ENCODE peak calls at places on chromosome 1, in five cellular contexts. P is transverse colon, S is breast epithelium, I is heart left ventricle, B is A549. Q is an unnamed sample. For H3K4me1, the result is how much of the 10 kb centered on the place peaks cover.

GRCh38 chr1:109802136-109802900 is 38.6 kb upstream of the EPS8L3 start:
- DNase-seq in I (peak), B (no peak), P (no peak), S (no peak), Q (peak)

GRCh38 chr1:93620841-93621210 is 60.8 kb downstream of the BCAR3 start:
- DNase-seq in P (peak), I (no peak), S (no peak), B (no peak), Q (no peak)

GRCh38 chr1:21305900-21306189 is 15.6 kb upstream of the ECE1 start:
- DNase-seq in I (no peak), S (no peak), B (no peak), P (no peak), Q (no peak)

GRCh38 chr1:218408135-218408534 is 63.0 kb downstream of the TGFB2 start:
- DNase-seq in P (no peak), B (no peak), I (no peak), S (no peak), Q (no peak)

GRCh38 chr1:23417570-23417969 is 7.0 kb downstream of the TCEA3 start:
- DNase-seq in B (no peak), I (peak), S (no peak), P (no peak), Q (no peak)

GRCh38 chr1:158121604-158122254 is 59.0 kb upstream of the CD1D start:
- DNase-seq in S (no peak), B (peak), I (no peak), P (peak), Q (no peak)

GRCh38 chr1:151832318-151832984 is 849 bp upstream of the RORC start:
- DNase-seq in I (peak), P (peak), S (peak), B (no peak), Q (peak)

GRCh38 chr1:115641762-115642167 is at the start of gene VANGL1:
- DNase-seq in S (no peak), B (peak), P (peak), I (peak), Q (peak)

GRCh38 chr1:229170778-229171505 is 100.0 kb upstream of the RAB4A start:
- DNase-seq in P (no peak), I (no peak), B (no peak), S (no peak), Q (no peak)

GRCh38 chr1:229167356-229167755 is 103.6 kb upstream of the RAB4A start:
- DNase-seq in S (no peak), B (no peak), I (no peak), P (no peak), Q (no peak)

GRCh38 chr1:229170274-229170673 is 100.6 kb upstream of the RAB4A start:
- DNase-seq in P (no peak), B (no peak), I (no peak), S (no peak), Q (no peak)

GRCh38 chr1:229171934-229172333 is 99.0 kb upstream of the RAB4A start:
- DNase-seq in I (no peak), B (no peak), S (peak), P (peak), Q (no peak)

DNA sequence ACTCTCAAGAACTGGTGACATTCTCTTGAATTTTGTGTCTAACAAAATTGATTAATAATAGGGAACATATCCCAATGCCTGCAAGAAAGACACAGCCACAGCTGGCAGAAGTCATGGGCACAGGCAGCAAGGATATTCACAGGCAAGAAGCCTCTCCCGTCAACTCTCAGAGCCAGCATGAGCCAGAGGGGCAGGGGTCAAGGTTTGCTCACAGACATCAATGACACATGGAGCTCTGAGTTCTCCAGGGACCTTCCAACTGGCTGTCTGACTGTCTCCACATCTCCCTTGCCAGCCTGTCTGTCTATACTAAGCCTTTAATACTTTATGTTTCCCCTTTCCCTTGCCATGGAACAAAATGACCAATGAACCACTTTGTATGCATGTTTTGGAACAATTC is 101.5 kb upstream of the RAB4A start:
- DNase-seq in S (no peak), I (no peak), B (no peak), P (no peak), Q (peak)
- H3K4me1 ChIP-seq in S (under half), I (under half), B (under half), P (under half), Q (under half)

GRCh38 chr1:229452956-229453801 is 19.3 kb upstream of the ACTA1 start:
- DNase-seq in B (no peak), I (no peak), P (no peak), S (no peak), Q (no peak)
- TF ChIP-seq POLR2A in B (no peak), I (no peak), P (no peak), S (no peak), Q (no peak)

GRCh38 chr1:156894711-156895407 is 1.3 kb downstream of the PEAR1 start:
- DNase-seq in I (peak), B (no peak), S (no peak), P (no peak), Q (peak)

GRCh38 chr1:156895408-156895874 is 1.9 kb downstream of the PEAR1 start:
- DNase-seq in P (no peak), I (no peak), B (no peak), S (no peak), Q (no peak)

GRCh38 chr1:156896490-156897033 is 3.0 kb downstream of the PEAR1 start:
- DNase-seq in P (no peak), S (no peak), I (no peak), B (peak), Q (peak)

GRCh38 chr1:156897078-156897825 is 3.7 kb downstream of the PEAR1 start:
- DNase-seq in I (no peak), S (no peak), B (peak), P (no peak), Q (no peak)

GRCh38 chr1:156895927-156896326 is 2.4 kb downstream of the PEAR1 start:
- DNase-seq in B (no peak), I (no peak), P (no peak), S (no peak), Q (no peak)
- H3K4me1 ChIP-seq in B (half or more), I (half or more), P (under half), S (under half), Q (under half)

DNA sequence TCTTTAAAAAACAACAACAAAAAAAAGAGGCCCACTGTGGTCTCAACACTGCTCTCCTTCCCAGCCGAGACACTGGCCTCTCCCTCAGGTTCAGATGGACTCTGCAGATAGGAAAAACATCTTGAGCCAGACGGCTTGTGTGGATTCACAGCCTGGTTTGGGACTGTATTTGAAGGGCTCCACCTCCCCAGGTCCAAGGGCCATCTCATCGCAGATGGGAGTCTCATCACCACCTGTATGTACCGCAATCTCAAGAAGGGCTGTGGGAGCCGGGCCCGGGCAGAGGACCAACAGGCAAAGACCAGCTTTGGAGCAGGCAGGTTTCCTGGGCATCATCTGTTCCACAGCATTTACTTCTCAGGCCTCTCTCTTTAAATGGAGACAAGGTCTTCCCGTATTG is 10.3 kb downstream of the ZBTB48 start:
- DNase-seq in B (no peak), P (no peak), S (no peak), I (no peak), Q (no peak)
- TF ChIP-seq POLR2A in B (no peak), P (no peak), S (no peak), I (no peak), Q (no peak)

GRCh38 chr1:27665016-27665651 is 6.9 kb downstream of the IFI6 start:
- DNase-seq in I (no peak), P (no peak), S (no peak), B (no peak), Q (no peak)
- H3K4me1 ChIP-seq in I (under half), P (under half), S (under half), B (under half), Q (under half)

GRCh38 chr1:160637821-160638539 is 8.9 kb downstream of the SLAMF1 start:
- DNase-seq in I (no peak), B (no peak), P (no peak), S (no peak), Q (no peak)

GRCh38 chr1:160640359-160641123 is 6.3 kb downstream of the SLAMF1 start:
- DNase-seq in I (no peak), B (no peak), S (no peak), P (no peak), Q (no peak)

GRCh38 chr1:160638926-160639325 is 7.9 kb downstream of the SLAMF1 start:
- DNase-seq in S (no peak), I (no peak), B (no peak), P (no peak), Q (no peak)

GRCh38 chr1:160638540-160638857 is 8.3 kb downstream of the SLAMF1 start:
- DNase-seq in B (no peak), I (no peak), S (no peak), P (no peak), Q (no peak)

DNA sequence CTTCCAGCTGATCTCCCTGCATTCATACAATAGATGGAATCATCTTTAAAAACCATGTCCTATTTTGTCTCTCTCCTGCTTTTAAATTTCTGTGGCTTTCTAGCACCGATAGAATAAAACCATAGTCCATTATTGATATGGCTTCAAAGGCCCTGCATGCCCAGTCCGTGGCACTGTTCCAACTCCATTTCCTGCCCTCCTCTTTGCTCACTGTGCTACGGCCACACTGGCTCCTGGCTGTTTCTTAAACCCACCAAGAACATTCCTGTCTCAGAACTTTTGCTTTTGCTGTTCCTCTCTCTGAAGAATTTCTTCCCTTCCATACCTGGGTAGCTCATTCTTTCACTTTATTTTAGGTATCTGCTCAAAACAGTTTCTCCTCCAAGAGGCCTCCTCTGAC is 7.2 kb downstream of the SLAMF1 start:
- DNase-seq in B (no peak), I (no peak), S (no peak), P (peak), Q (no peak)
- TF ChIP-seq POLR2A in B (no peak), I (no peak), S (no peak), P (no peak), Q (no peak)

DNA sequence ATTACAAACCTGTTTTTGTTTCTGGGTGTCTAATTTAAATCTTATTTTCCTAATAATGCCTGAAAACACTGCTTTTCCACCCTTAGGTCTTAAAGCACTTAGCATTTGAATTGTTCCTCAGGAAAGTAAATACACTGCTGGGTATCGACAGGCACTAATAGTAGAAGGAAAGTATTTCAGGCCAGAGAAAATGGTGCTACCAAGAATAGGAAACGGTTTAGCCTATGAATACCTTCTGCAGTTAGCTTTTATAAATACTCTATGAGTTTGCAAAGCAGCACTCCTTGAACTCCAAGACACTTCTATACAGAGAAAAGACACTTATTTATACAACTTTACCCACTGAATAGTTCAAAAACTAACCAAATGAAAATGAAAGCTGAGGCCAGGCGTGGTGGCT is 6.8 kb downstream of the FUBP1 start:
- DNase-seq in I (no peak), P (no peak), S (no peak), B (no peak), Q (no peak)
- H3K4me1 ChIP-seq in I (under half), P (under half), S (under half), B (under half), Q (under half)

GRCh38 chr1:235892080-235892670 is 25.5 kb upstream of the LYST start:
- DNase-seq in P (no peak), B (no peak), I (no peak), S (no peak), Q (no peak)

GRCh38 chr1:235892734-235893413 is 26.2 kb upstream of the LYST start:
- DNase-seq in B (no peak), P (no peak), I (no peak), S (no peak), Q (no peak)

GRCh38 chr1:235887676-235888075 is 21.0 kb upstream of the LYST start:
- DNase-seq in I (no peak), B (no peak), S (no peak), P (no peak), Q (no peak)

GRCh38 chr1:235885654-235886238 is 19.0 kb upstream of the LYST start:
- DNase-seq in P (no peak), S (no peak), B (no peak), I (no peak), Q (no peak)

DNA sequence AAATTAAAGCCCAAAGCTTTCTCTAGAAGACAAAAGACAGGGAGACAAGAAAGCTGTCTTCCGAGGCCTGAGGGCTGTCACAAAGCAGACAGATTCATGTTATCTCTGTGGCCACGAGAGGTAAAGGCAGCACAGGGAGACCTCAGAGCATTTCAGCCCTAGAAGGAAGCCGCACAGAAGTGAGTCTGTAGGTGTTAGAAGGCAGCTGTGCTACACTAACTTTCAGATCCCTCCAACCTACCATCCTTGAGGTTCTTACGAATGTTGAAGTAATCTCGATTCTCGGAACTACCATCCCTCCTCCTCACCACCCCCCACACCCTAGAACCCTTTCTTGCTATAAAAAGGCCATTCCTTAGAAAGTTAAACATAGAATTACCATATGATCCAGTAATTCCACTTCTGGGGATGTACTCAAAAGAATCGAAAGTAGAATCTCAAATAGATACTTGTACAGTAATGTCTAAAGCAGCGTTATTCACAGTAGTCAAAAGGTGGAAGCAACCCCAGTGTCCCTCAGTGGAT is 21.5 kb upstream of the LYST start:
- DNase-seq in I (no peak), B (no peak), P (no peak), S (no peak), Q (no peak)
- TF ChIP-seq POLR2A in I (no peak), B (no peak), P (no peak), S (no peak), Q (no peak)

DNA sequence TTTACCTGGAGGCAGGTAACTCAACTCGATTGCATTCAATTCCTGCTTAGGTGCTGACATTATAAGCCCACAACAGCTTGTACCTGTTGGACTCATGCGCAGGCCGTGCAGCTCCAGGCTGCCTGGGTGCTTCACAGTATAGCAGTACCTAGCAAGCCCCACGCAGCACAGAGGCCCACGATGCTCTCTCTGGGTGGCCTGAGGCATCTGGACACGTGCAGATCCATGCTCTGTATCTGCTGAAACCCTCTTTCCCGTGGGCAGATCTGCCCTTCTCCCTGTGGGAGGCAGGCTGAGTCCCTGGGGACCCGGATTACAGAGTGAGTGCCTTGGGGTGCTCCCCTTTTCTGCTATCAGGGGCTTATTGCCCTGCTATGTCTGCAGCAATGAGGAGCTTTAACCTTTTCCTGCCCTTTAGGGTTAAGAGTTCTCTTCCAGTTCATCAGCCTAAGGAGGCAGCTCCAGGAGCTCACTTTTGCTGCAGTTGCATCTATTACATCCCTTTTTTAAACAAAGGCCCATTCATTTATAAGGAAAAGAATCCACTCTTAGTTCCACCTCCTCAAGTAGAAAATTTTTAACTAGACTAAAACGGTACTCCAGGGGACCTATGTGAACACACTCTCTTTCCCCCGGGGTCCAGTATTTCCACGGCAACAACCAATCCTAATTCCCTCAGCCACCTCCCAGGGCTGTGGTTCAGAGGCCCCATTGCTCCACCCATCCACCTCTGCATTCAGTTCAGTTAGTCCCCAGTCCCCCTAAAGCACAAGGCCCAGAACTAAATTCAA is 19.3 kb downstream of the ITPKB start:
- DNase-seq in S (no peak), P (no peak), B (no peak), I (no peak), Q (no peak)
- H3K4me1 ChIP-seq in S (under half), P (under half), B (under half), I (under half), Q (under half)

GRCh38 chr1:1358433-1359201 is at the start of gene MXRA8:
- DNase-seq in I (peak), S (peak), P (peak), B (no peak), Q (peak)
- TF ChIP-seq POLR2A in I (no peak), S (no peak), P (peak), B (no peak), Q (no peak)

Q was measured in ovary.